ENCODE peak calls at places on chromosomes 1 and 21, in nine cellular contexts. L is AG04450, S is right lobe of liver, X is tibial artery, T is colonic mucosa, B is cardiac muscle cell, D is psoas muscle, W is fibroblast of lung, A is mucosa of descending colon. M is an unnamed sample.

GRCh38 chr1:227934476-227935313 is 13.0 kb downstream of the WNT9A start:
- DNase-seq in L (no peak), S (peak; percentile 13), X (no peak), T (no peak), B (no peak), D (peak; percentile 64), W (peak; percentile 86), A (no peak), M (no peak)

GRCh38 chr1:159581422-159581821 is 6.2 kb upstream of the APCS start:
- DNase-seq in L (no peak), S (no peak), X (no peak), T (no peak), B (no peak), D (no peak), W (no peak), A (no peak), M (no peak)

GRCh38 chr1:168470821-168471473 is 72.8 kb downstream of the XCL2 start:
- DNase-seq in L (peak; percentile 59), S (no peak), X (no peak), T (no peak), B (no peak), D (no peak), W (peak; percentile 95), A (no peak), M (no peak)

GRCh38 chr1:158285756-158286241 is 3.9 kb upstream of the CD1C start:
- DNase-seq in L (no peak), S (no peak), X (peak; percentile 80), T (peak; percentile 34), B (no peak), D (peak; percentile 20), W (no peak), A (peak; percentile 44), M (no peak)

GRCh38 chr1:65253800-65254319 is 55.5 kb upstream of the DNAJC6 start:
- DNase-seq in L (no peak), S (no peak), X (no peak), T (no peak), B (no peak), D (no peak), W (no peak), A (no peak), M (no peak)

GRCh38 chr21:46307625-46308024 is 16.0 kb downstream of the C21orf58 start:
- DNase-seq in L (no peak), S (no peak), X (no peak), T (no peak), B (no peak), D (no peak), W (peak; percentile 82), A (no peak), M (no peak)

GRCh38 chr1:211800925-211801607 is 29.5 kb downstream of the LPGAT1 start:
- DNase-seq in L (no peak), S (no peak), X (no peak), T (no peak), B (no peak), D (no peak), W (no peak), A (no peak), M (no peak)

GRCh38 chr1:2237773-2238172 is 9.7 kb downstream of the SKI start:
- DNase-seq in L (no peak), S (no peak), X (no peak), T (no peak), B (no peak), D (peak; percentile 47), W (no peak), A (no peak), M (peak; percentile 53)

GRCh38 chr21:17725339-17725738 is 93.8 kb downstream of the C21orf91 start:
- DNase-seq in L (no peak), S (no peak), X (no peak), T (no peak), B (no peak), D (no peak), W (no peak), A (no peak), M (no peak)

GRCh38 chr21:17730782-17731181 is 88.4 kb downstream of the C21orf91 start:
- DNase-seq in L (no peak), S (no peak), X (no peak), T (no peak), B (no peak), D (no peak), W (peak; percentile 6), A (no peak), M (no peak)

GRCh38 chr21:17729455-17729854 is 89.7 kb downstream of the C21orf91 start:
- DNase-seq in L (no peak), S (no peak), X (no peak), T (no peak), B (no peak), D (no peak), W (no peak), A (no peak), M (no peak)

GRCh38 chr21:17727361-17727760 is 91.8 kb downstream of the C21orf91 start:
- DNase-seq in L (no peak), S (no peak), X (no peak), T (no peak), B (no peak), D (no peak), W (no peak), A (no peak), M (no peak)

GRCh38 chr21:17726047-17726446 is 93.1 kb downstream of the C21orf91 start:
- DNase-seq in L (no peak), S (no peak), X (no peak), T (no peak), B (no peak), D (no peak), W (no peak), A (no peak), M (peak; percentile 20)
- TF ChIP-seq CTCF in L (peak; percentile 21), S (peak; percentile 24), X (no peak), T (no peak), B (no peak), D (no peak), W (peak; percentile 17), A (no peak), M (peak; percentile 64)

GRCh38 chr1:202123336-202123813 is 658 bp downstream of the GPR37L1 start:
- DNase-seq in L (no peak), S (no peak), X (no peak), T (no peak), B (no peak), D (no peak), W (no peak), A (no peak), M (no peak)
- H3K9me3 ChIP-seq in L (no peaks in the 10 kb centered on the region), S (no peaks in the 10 kb centered on the region), X (no peaks in the 10 kb centered on the region), T (no peaks in the 10 kb centered on the region), B (no peaks in the 10 kb centered on the region), D (no peaks in the 10 kb centered on the region), W (no peaks in the 10 kb centered on the region), A (no peaks in the 10 kb centered on the region), M (no peaks in the 10 kb centered on the region)

GRCh38 chr1:12513176-12513575 is 104.8 kb downstream of the DHRS3 start:
- DNase-seq in L (no peak), S (no peak), X (no peak), T (no peak), B (no peak), D (no peak), W (no peak), A (no peak), M (no peak)

GRCh38 chr1:12511516-12512468 is 106.2 kb downstream of the DHRS3 start:
- DNase-seq in L (no peak), S (no peak), X (peak; percentile 44), T (no peak), B (no peak), D (no peak), W (peak; percentile 44), A (no peak), M (no peak)

GRCh38 chr1:12507631-12508030 is 110.4 kb downstream of the DHRS3 start:
- DNase-seq in L (no peak), S (no peak), X (no peak), T (no peak), B (no peak), D (no peak), W (peak; percentile 47), A (no peak), M (no peak)

GRCh38 chr1:12508849-12509248 is 109.2 kb downstream of the DHRS3 start:
- DNase-seq in L (no peak), S (no peak), X (no peak), T (no peak), B (no peak), D (no peak), W (no peak), A (no peak), M (no peak)

DNA sequence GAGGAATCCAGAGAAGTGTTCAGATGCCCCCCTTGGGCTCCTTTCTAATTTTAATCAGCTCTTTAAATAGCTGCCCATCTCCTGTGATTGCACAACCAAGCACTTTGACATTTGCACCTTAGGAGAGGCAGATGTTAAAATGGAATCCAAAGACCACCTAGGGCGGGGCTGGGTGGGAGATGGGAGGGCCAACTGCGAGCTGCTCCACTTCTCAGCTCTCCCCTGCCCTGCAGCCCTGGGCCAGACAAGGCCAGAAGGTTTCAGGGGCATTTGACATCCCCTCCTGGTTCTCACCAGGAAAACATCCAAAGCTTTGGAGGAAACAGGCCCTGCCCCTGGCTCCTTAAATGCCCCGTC is 106.9 kb downstream of the DHRS3 start:
- DNase-seq in L (no peak), S (no peak), X (no peak), T (no peak), B (no peak), D (no peak), W (no peak), A (no peak), M (no peak)
- H3K4me3 ChIP-seq in L (no peak overlapping the region), S (no peak overlapping the region), X (no peak overlapping the region), T (no peak overlapping the region), B (no peak overlapping the region), D (peak overlapping the region; percentile 9), W (no peak overlapping the region), A (no peak overlapping the region), M (no peak overlapping the region)

GRCh38 chr1:34761176-34761761 is 1.7 kb downstream of the GJB4 start:
- DNase-seq in L (no peak), S (no peak), X (no peak), T (no peak), B (no peak), D (no peak), W (no peak), A (no peak), M (no peak)

GRCh38 chr1:34757386-34757785 is 2.2 kb upstream of the GJB4 start:
- DNase-seq in L (no peak), S (no peak), X (no peak), T (no peak), B (no peak), D (no peak), W (no peak), A (no peak), M (no peak)

GRCh38 chr1:34761776-34762307 is 2.3 kb downstream of the GJB4 start:
- DNase-seq in L (no peak), S (no peak), X (no peak), T (no peak), B (no peak), D (no peak), W (no peak), A (no peak), M (no peak)

GRCh38 chr1:34758751-34759150 is 789 bp upstream of the GJB4 start:
- DNase-seq in L (no peak), S (no peak), X (no peak), T (no peak), B (no peak), D (no peak), W (no peak), A (no peak), M (no peak)

DNA sequence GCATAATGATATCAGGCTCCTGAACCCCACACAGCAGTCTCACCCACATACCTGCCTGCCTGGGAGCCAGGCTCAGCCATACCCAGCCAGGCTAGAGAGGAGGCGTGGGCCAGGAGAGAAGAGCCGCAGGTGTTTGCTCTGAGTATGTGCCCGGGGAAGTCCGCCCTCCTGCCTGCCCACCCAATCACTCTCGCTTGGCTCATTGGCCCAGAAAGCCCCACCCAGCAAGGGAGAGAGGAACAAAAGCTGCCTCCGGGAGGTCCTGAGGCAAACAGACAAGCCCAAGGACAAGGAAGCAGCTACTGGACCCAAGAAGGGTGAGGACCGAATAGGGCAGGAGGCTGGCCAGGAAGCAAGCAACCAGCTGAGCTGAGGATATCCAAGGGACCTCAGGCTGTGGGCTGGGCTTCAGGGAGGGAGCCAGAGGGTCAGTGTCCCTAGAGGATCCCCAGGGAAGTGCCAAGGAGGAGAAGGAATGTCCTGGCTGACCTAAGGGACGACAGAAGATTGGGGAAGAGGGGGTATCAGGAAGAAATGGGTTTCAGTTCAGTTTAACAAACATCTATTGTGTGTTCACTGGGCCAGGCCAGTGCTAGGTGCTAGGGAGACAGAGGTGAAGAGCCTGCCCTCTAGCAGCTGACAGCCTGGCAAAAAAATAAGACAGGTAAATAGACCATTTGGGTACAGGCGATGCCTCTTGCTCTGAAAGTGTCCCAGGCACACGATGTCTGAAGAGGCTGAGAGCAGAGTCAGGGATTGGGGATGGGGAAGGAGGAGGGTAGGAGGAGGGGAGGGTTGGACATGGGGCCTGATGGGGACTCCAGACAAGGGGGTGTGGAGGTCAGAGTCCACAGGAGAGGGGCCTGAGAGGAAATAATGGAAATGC is at the start of gene GJB4:
- DNase-seq in L (no peak), S (no peak), X (no peak), T (peak; percentile 60), B (no peak), D (no peak), W (no peak), A (peak; percentile 6), M (no peak)
- TF ChIP-seq CTCF in L (no peak), S (no peak), X (no peak), T (no peak), B (no peak), D (no peak), W (no peak), A (no peak), M (no peak)

M was measured in WERI-Rb-1.